ENCODE peak calls at places on chromosomes 16 and 17, in seven cellular contexts. F is CD8-positive, alpha-beta memory T cell; C is HCT116; O is thyroid gland; V is SJSA1; S is naive thymus-derived CD4-positive, alpha-beta T cell; Y is uterus. X is an unnamed sample.

GRCh38 chr17:48100160-48100559 is 1.1 kb downstream of the CBX1 start:
- DNase-seq in F (no peak), C (no peak), O (no peak), V (no peak), S (no peak), Y (no peak), X (no peak)

GRCh38 chr17:28878981-28879380 is 18.6 kb downstream of the FLOT2 start:
- DNase-seq in F (no peak), C (peak), O (peak), V (no peak), S (peak), Y (no peak), X (no peak)

GRCh38 chr16:17607624-17608023 is 136.9 kb upstream of the XYLT1 start:
- DNase-seq in F (no peak), C (no peak), O (no peak), V (no peak), S (no peak), Y (no peak), X (no peak)

GRCh38 chr16:86994651-86995171 is 322.5 kb downstream of the C16orf95 start:
- DNase-seq in F (no peak), C (no peak), O (no peak), V (peak), S (no peak), Y (no peak), X (no peak)

GRCh38 chr17:56881685-56882295 is 32.1 kb downstream of the TRIM25 start:
- DNase-seq in F (no peak), C (no peak), O (no peak), V (no peak), S (no peak), Y (no peak), X (no peak)

GRCh38 chr17:27808629-27809028 is 8.3 kb upstream of the NOS2 start:
- DNase-seq in F (no peak), C (no peak), O (no peak), V (no peak), S (no peak), Y (no peak), X (no peak)

GRCh38 chr17:78591263-78591671 is 14.1 kb upstream of the DNAH17 start:
- DNase-seq in F (no peak), C (no peak), O (no peak), V (no peak), S (no peak), Y (no peak), X (peak)

GRCh38 chr17:80559688-80560290 is 15.2 kb downstream of the RPTOR start:
- DNase-seq in F (no peak), C (no peak), O (peak), V (peak), S (no peak), Y (no peak), X (no peak)

DNA sequence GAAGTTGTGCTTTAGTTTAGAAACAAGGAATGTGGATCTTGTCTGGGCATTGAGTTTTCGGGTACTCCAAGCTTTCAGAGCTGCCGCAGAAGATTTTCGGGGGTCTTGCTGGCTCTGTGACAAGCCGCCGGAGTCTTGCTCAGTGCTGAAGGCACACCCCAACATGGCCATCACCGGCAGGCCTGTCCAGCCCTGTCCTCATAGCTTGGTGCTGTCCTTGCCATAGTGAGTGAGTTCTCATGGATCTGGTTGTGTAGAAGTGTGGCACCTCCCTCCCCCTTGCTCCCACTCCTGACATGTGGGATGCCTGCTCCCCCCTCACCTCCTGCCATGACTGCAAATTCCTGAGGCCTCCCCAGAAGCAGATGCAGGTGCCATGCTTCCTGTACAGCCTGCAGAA is 69.9 kb downstream of the METRNL start:
- DNase-seq in F (no peak), C (no peak), O (no peak), V (no peak), S (no peak), Y (no peak), X (peak)
- H3K27ac ChIP-seq in F (no peak), C (no peak), O (no peak), V (no peak), S (no peak), Y (no peak), X (no peak)

GRCh38 chr16:88303890-88304819 is 78.6 kb upstream of the ZNF469 start:
- DNase-seq in F (no peak), C (no peak), O (no peak), V (peak), S (no peak), Y (peak), X (no peak)
- H3K27ac ChIP-seq in F (no peak), C (no peak), O (no peak), V (peak), S (no peak), Y (peak), X (no peak)

GRCh38 chr17:76884995-76885896 is 17.0 kb downstream of the MGAT5B start:
- DNase-seq in F (no peak), C (no peak), O (no peak), V (no peak), S (no peak), Y (no peak), X (no peak)
- H3K27ac ChIP-seq in F (no peak), C (no peak), O (no peak), V (no peak), S (no peak), Y (no peak), X (no peak)

GRCh38 chr17:83097831-83098230 is 18.4 kb downstream of the METRNL start:
- DNase-seq in F (no peak), C (no peak), O (no peak), V (no peak), S (no peak), Y (no peak), X (no peak)
- H3K27ac ChIP-seq in F (no peak), C (no peak), O (peak), V (no peak), S (no peak), Y (no peak), X (no peak)

X was measured in spleen.